ENCODE peak calls at places on chromosomes 3 and 15, in four cellular contexts. J, P, O and Y are unnamed samples.

GRCh38 chr15:25943831-25944230 is 80.7 kb upstream of the ATP10A start:
- DNase-seq in P (no peak), O (no peak), J (no peak), Y (no peak)

GRCh38 chr15:53962646-53963561 is 15.3 kb upstream of the UNC13C start:
- DNase-seq in O (peak; percentile 40), J (no peak), P (no peak), Y (no peak)

GRCh38 chr15:72782993-72783562 is 480 bp downstream of the ADPGK start:
- DNase-seq in P (peak; percentile 73), J (peak; percentile 77), O (peak; percentile 74), Y (no peak)

GRCh38 chr3:55789516-55789915 is 302.4 kb upstream of the WNT5A start:
- DNase-seq in O (peak; percentile 39), P (no peak), J (no peak), Y (no peak)

GRCh38 chr3:177150218-177150916 is 46.9 kb downstream of the TBL1XR1 start:
- DNase-seq in J (no peak), P (no peak), O (no peak), Y (no peak)

GRCh38 chr3:8509961-8510360 is 8.3 kb downstream of the LMCD1 start:
- DNase-seq in J (no peak), O (no peak), P (no peak), Y (no peak)

GRCh38 chr3:161508852-161509477 is 12.4 kb downstream of the OTOL1 start:
- DNase-seq in J (peak; percentile 11), P (no peak), O (no peak), Y (no peak)

GRCh38 chr15:49331951-49332350 is 91.1 kb upstream of the FGF7 start:
- DNase-seq in P (no peak), O (no peak), J (no peak), Y (no peak)

GRCh38 chr3:156614642-156615511 is 59.5 kb upstream of the TIPARP start:
- DNase-seq in P (no peak), J (no peak), O (peak; percentile 77), Y (no peak)

GRCh38 chr15:65812921-65813320 is 20.8 kb upstream of the DENND4A start:
- DNase-seq in O (no peak), J (no peak), P (no peak), Y (no peak)

GRCh38 chr15:50145451-50145872 is 26.4 kb upstream of the ATP8B4 start:
- DNase-seq in P (no peak), O (peak; percentile 90), J (no peak), Y (no peak)

GRCh38 chr3:38575279-38575843 is 74.1 kb downstream of the SCN5A start:
- DNase-seq in P (no peak), J (no peak), O (no peak), Y (no peak)

GRCh38 chr3:72310028-72310987 is 525.4 kb upstream of the PROK2 start:
- DNase-seq in P (peak; percentile 87), J (peak; percentile 77), O (no peak), Y (no peak)

GRCh38 chr3:122392868-122393844 is 9.2 kb downstream of the FAM162A start:
- DNase-seq in J (peak; percentile 41), O (peak; percentile 55), P (peak; percentile 40), Y (no peak)

GRCh38 chr3:155046935-155047334 is 33.2 kb upstream of the MME start:
- DNase-seq in O (no peak), P (no peak), J (no peak), Y (no peak)

GRCh38 chr3:191944835-191945234 is 483.9 kb downstream of the PYDC2 start:
- DNase-seq in O (no peak), J (no peak), P (no peak), Y (no peak)

GRCh38 chr3:179526989-179527391 is 35.7 kb upstream of the ACTL6A start:
- DNase-seq in J (no peak), O (peak; percentile 89), P (no peak), Y (no peak)

GRCh38 chr15:58568157-58568571 is 136.4 kb downstream of the LIPC start:
- DNase-seq in P (no peak), O (no peak), J (no peak), Y (no peak)

GRCh38 chr3:63774776-63775175 is 44.3 kb upstream of the C3orf49 start:
- DNase-seq in O (no peak), P (no peak), J (no peak), Y (no peak)

GRCh38 chr3:149216195-149216869 is 5.3 kb downstream of the CP start:
- DNase-seq in J (no peak), P (no peak), O (no peak), Y (no peak)

GRCh38 chr15:58873267-58873666 is 60.2 kb downstream of the SLTM start:
- DNase-seq in O (no peak), J (no peak), P (no peak), Y (no peak)

GRCh38 chr3:153357436-153357835 is 195.4 kb downstream of the RAP2B start:
- DNase-seq in P (no peak), J (no peak), O (no peak), Y (no peak)

GRCh38 chr3:156483002-156483401 is 71.9 kb downstream of the SSR3 start:
- DNase-seq in P (no peak), J (no peak), O (no peak), Y (no peak)

GRCh38 chr3:72346526-72346926 is 501.7 kb downstream of the SHQ1 start:
- DNase-seq in J (no peak), O (peak; percentile 57), P (no peak), Y (no peak)

GRCh38 chr3:127337911-127338531 is 50.2 kb upstream of the PRR20G start:
- DNase-seq in J (no peak), O (no peak), P (no peak), Y (no peak)

GRCh38 chr3:99413504-99413903 is 224.9 kb upstream of the COL8A1 start:
- DNase-seq in P (no peak), J (no peak), O (peak; percentile 58), Y (no peak)

GRCh38 chr3:144128117-144128892 is 156.7 kb downstream of the DIPK2A start:
- DNase-seq in O (peak; percentile 75), J (peak; percentile 42), P (no peak), Y (no peak)

GRCh38 chr15:31571676-31572075 is 245.0 kb downstream of the KLF13 start:
- DNase-seq in O (peak; percentile 48), J (no peak), P (no peak), Y (no peak)

GRCh38 chr3:57444469-57444868 is 99.7 kb downstream of the DNAH12 start:
- DNase-seq in J (no peak), P (no peak), O (no peak), Y (no peak)

GRCh38 chr15:23387791-23388190 is 33.2 kb downstream of the GOLGA8S start:
- DNase-seq in P (no peak), J (no peak), O (no peak), Y (no peak)

GRCh38 chr3:161577662-161578061 is 81.1 kb downstream of the OTOL1 start:
- DNase-seq in J (no peak), O (no peak), P (no peak), Y (no peak)

GRCh38 chr3:9249273-9250192 is at the start of gene SRGAP3:
- DNase-seq in O (peak; percentile 96), P (peak; percentile 83), J (peak; percentile 85), Y (peak; percentile 87)

GRCh38 chr15:79218588-79219200 is 63.8 kb upstream of the ANKRD34C start:
- DNase-seq in J (no peak), P (no peak), O (no peak), Y (no peak)